ENCODE peak calls at places on chromosomes 1 and 21, in nine cellular contexts. R is aorta; X is kidney epithelial cell; A is AG04449; Z is fibroblast of villous mesenchyme; U is cardiac fibroblast; G is activated gamma-delta T cell treated with anti-CD3 and anti-CD28 coated beads, Interleukin-2, amount 50 U/mL, for 16 hours; O is activated CD8-positive, alpha-beta memory T cell treated with anti-CD3 and anti-CD28 coated beads for 24 hours; F is stimulated activated CD4-positive, alpha-beta T cell treated with anti-CD3 and anti-CD28 coated beads, Interleukin-15, amount 100 ng/mL, for 1 hour. M is an unnamed sample.

GRCh38 chr1:200381256-200381980 is 28.4 kb downstream of the ZNF281 start:
- DNase-seq in R (no peak), X (no peak), A (no peak), Z (no peak), U (no peak), G (no peak), O (no peak), F (no peak), M (no peak)

GRCh38 chr1:203906932-203907331 is 45.5 kb downstream of the SNRPE start:
- DNase-seq in R (no peak), X (peak; percentile 77), A (peak; percentile 77), Z (peak; percentile 87), U (peak; percentile 94), G (no peak), O (no peak), F (no peak), M (peak; percentile 91)

GRCh38 chr1:200153277-200154055 is 126.0 kb downstream of the NR5A2 start:
- DNase-seq in R (no peak), X (no peak), A (no peak), Z (no peak), U (no peak), G (peak; percentile 37), O (peak; percentile 66), F (no peak), M (no peak)

GRCh38 chr1:69492286-69492685 is 75.4 kb upstream of the LRRC7 start:
- DNase-seq in R (no peak), X (no peak), A (no peak), Z (peak; percentile 33), U (peak; percentile 13), G (no peak), O (no peak), F (no peak), M (peak; percentile 26)

GRCh38 chr1:63732666-63733065 is 41.2 kb upstream of the ROR1 start:
- DNase-seq in R (no peak), X (peak; percentile 28), A (no peak), Z (peak; percentile 16), U (peak; percentile 74), G (no peak), O (no peak), F (no peak), M (peak; percentile 28)

GRCh38 chr1:6859415-6860343 is 74.4 kb downstream of the CAMTA1 start:
- DNase-seq in R (no peak), X (peak; percentile 85), A (peak; percentile 96), Z (peak; percentile 95), U (peak; percentile 99), G (no peak), O (no peak), F (no peak), M (peak; percentile 96)

GRCh38 chr1:167503626-167504458 is 14.5 kb downstream of the CD247 start:
- DNase-seq in R (no peak), X (no peak), A (no peak), Z (no peak), U (no peak), G (no peak), O (peak; percentile 45), F (no peak), M (no peak)

GRCh38 chr1:8409107-8409506 is 91.2 kb downstream of the SLC45A1 start:
- DNase-seq in R (no peak), X (no peak), A (no peak), Z (peak; percentile 91), U (peak; percentile 76), G (no peak), O (no peak), F (no peak), M (peak; percentile 78)

GRCh38 chr1:224065455-224065854 is 48.5 kb upstream of the FBXO28 start:
- DNase-seq in R (no peak), X (no peak), A (no peak), Z (no peak), U (peak; percentile 43), G (no peak), O (no peak), F (no peak), M (peak; percentile 48)

GRCh38 chr1:24409535-24409934 is 4.0 kb downstream of the STPG1 start:
- DNase-seq in R (no peak), X (no peak), A (no peak), Z (peak; percentile 59), U (peak; percentile 94), G (no peak), O (no peak), F (no peak), M (peak; percentile 62)

GRCh38 chr1:227922501-227923352 is 25.0 kb downstream of the WNT9A start:
- DNase-seq in R (no peak), X (no peak), A (no peak), Z (no peak), U (no peak), G (no peak), O (no peak), F (no peak), M (no peak)

GRCh38 chr1:29806646-29807319 is 570.5 kb downstream of the PTPRU start:
- DNase-seq in R (no peak), X (no peak), A (no peak), Z (no peak), U (no peak), G (no peak), O (peak; percentile 33), F (no peak), M (no peak)

GRCh38 chr1:207470927-207471326 is 16.8 kb downstream of the CR2 start:
- DNase-seq in R (no peak), X (no peak), A (no peak), Z (no peak), U (no peak), G (no peak), O (no peak), F (no peak), M (no peak)

GRCh38 chr1:6343506-6344405 is 49.8 kb downstream of the ACOT7 start:
- DNase-seq in R (no peak), X (no peak), A (peak; percentile 45), Z (peak; percentile 77), U (peak; percentile 91), G (peak; percentile 42), O (peak; percentile 78), F (no peak), M (peak; percentile 84)

GRCh38 chr1:221776495-221777413 is 34.9 kb upstream of the DUSP10 start:
- DNase-seq in R (no peak), X (no peak), A (no peak), Z (no peak), U (no peak), G (no peak), O (no peak), F (no peak), M (no peak)

GRCh38 chr1:22507582-22507981 is 55.7 kb upstream of the EPHA8 start:
- DNase-seq in R (no peak), X (no peak), A (no peak), Z (no peak), U (no peak), G (no peak), O (no peak), F (no peak), M (no peak)

GRCh38 chr1:215076312-215076711 is 6.2 kb upstream of the KCNK2 start:
- DNase-seq in R (no peak), X (no peak), A (no peak), Z (peak; percentile 53), U (peak; percentile 73), G (no peak), O (no peak), F (no peak), M (peak; percentile 70)

GRCh38 chr1:28194326-28195035 is 18.0 kb upstream of the PTAFR start:
- DNase-seq in R (no peak), X (no peak), A (no peak), Z (no peak), U (no peak), G (no peak), O (no peak), F (no peak), M (no peak)

GRCh38 chr1:156813750-156814570 is 2.7 kb downstream of the SH2D2A start:
- DNase-seq in R (peak; percentile 88), X (no peak), A (no peak), Z (peak; percentile 67), U (peak; percentile 37), G (peak; percentile 60), O (peak; percentile 90), F (peak; percentile 43), M (peak; percentile 50)

GRCh38 chr1:172449585-172450523 is 6.0 kb upstream of the PIGC start:
- DNase-seq in R (peak; percentile 75), X (no peak), A (no peak), Z (peak; percentile 61), U (peak; percentile 79), G (no peak), O (peak; percentile 67), F (no peak), M (peak; percentile 77)

GRCh38 chr1:183879477-183879876 is 74.6 kb downstream of the RGL1 start:
- DNase-seq in R (no peak), X (no peak), A (no peak), Z (peak; percentile 29), U (peak; percentile 65), G (no peak), O (no peak), F (no peak), M (peak; percentile 36)

GRCh38 chr21:26961704-26962103 is 5.2 kb downstream of the ADAMTS5 start:
- DNase-seq in R (no peak), X (no peak), A (no peak), Z (no peak), U (no peak), G (no peak), O (no peak), F (no peak), M (no peak)